ENCODE peak calls at places on chromosomes 7 and 10, in four cellular contexts. J, P, B and K are unnamed samples.

GRCh38 chr7:151429555-151430331 is 10.2 kb downstream of the CRYGN start:
- DNase-seq in J (no peak), P (peak; percentile 7), B (peak; percentile 36), K (no peak)

GRCh38 chr10:86437447-86437846 is 70.9 kb upstream of the GRID1 start:
- DNase-seq in J (no peak), P (no peak), B (no peak), K (no peak)

GRCh38 chr7:116356979-116357378 is 142.6 kb upstream of the CAV2 start:
- DNase-seq in J (no peak), P (peak; percentile 33), B (no peak), K (no peak)

GRCh38 chr7:131942287-131943150 is 386.1 kb upstream of the PODXL start:
- DNase-seq in J (no peak), P (no peak), B (no peak), K (no peak)

GRCh38 chr7:79734158-79734557 is 280.7 kb upstream of the MAGI2 start:
- DNase-seq in J (no peak), P (no peak), B (no peak), K (no peak)

GRCh38 chr7:156752371-156753297 is 112.1 kb downstream of the RNF32 start:
- DNase-seq in J (peak; percentile 7), P (peak; percentile 83), B (no peak), K (no peak)

GRCh38 chr7:12942599-12942998 is 255.2 kb downstream of the ARL4A start:
- DNase-seq in J (peak; percentile 92), P (no peak), B (no peak), K (no peak)

GRCh38 chr7:119545118-119545517 is 727.9 kb upstream of the KCND2 start:
- DNase-seq in J (peak; percentile 17), P (peak; percentile 26), B (no peak), K (no peak)

GRCh38 chr10:111698711-111699110 is 484.9 kb downstream of the GPAM start:
- DNase-seq in J (no peak), P (no peak), B (no peak), K (no peak)

GRCh38 chr7:29249860-29250259 is 55.3 kb downstream of the CHN2 start:
- DNase-seq in J (no peak), P (no peak), B (no peak), K (no peak)
- TF ChIP-seq MAZ in J (no peak), P (no peak), B (no peak), K (no peak)

DNA sequence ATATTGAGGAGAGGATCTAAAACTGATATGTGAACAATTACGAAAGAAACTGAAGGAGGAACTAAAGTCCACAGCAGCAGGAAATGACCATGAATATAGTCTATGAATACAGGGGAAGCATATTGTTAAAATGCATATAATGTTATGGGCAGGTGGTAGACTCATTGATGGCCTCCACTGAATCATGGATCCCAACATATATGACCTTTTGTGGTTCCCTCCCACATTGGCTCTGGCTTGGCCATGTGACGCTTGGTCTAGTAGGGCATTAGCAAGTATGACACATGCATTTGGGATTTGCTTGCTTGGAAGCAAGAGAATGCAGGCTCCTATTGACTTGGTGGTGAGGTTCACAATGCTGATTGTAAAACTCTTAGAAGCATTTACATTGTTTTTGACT is 55.2 kb upstream of the RAB18 start:
- DNase-seq in J (peak; percentile 4), P (peak; percentile 68), B (no peak), K (no peak)
- TF ChIP-seq MAZ in J (no peak), P (no peak), B (no peak), K (no peak)

GRCh38 chr10:77742172-77742571 is 104.6 kb upstream of the KCNMA1 start:
- DNase-seq in J (no peak), P (no peak), B (no peak), K (no peak)

GRCh38 chr10:77741746-77742145 is 104.1 kb upstream of the KCNMA1 start:
- DNase-seq in J (no peak), P (peak; percentile 65), B (no peak), K (no peak)

GRCh38 chr10:77744249-77744648 is 106.6 kb upstream of the KCNMA1 start:
- DNase-seq in J (no peak), P (no peak), B (no peak), K (no peak)

DNA sequence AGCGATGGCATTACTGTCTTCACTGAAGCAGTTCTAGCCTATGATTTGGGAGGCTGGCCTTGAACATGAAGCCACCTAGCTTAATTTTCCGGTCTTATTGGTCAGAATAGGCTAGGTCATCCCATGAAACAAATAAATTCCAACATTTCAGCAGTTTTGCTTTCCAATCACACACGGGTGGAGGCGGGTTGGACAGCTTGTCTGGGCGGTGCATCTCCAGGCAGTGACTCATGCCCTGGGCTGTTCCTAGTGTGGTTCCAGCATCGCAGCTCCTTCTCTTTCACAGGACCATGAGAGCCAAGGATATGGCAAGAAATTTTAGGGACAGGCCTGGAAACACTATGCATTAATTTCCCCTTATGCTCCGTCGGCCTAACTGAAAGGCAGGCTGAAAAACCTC is 108.7 kb upstream of the KCNMA1 start:
- DNase-seq in J (no peak), P (peak; percentile 63), B (no peak), K (no peak)
- TF ChIP-seq MAZ in J (no peak), P (no peak), B (no peak), K (no peak)

GRCh38 chr7:69049341-69049740 is 548.9 kb upstream of the AUTS2 start:
- DNase-seq in J (no peak), P (no peak), B (no peak), K (no peak)

GRCh38 chr7:69047166-69047760 is 551.0 kb upstream of the AUTS2 start:
- DNase-seq in J (no peak), P (no peak), B (no peak), K (no peak)

GRCh38 chr7:69052447-69052846 is 545.8 kb upstream of the AUTS2 start:
- DNase-seq in J (no peak), P (no peak), B (no peak), K (no peak)
- TF ChIP-seq MAZ in J (no peak), P (no peak), B (no peak), K (no peak)

DNA sequence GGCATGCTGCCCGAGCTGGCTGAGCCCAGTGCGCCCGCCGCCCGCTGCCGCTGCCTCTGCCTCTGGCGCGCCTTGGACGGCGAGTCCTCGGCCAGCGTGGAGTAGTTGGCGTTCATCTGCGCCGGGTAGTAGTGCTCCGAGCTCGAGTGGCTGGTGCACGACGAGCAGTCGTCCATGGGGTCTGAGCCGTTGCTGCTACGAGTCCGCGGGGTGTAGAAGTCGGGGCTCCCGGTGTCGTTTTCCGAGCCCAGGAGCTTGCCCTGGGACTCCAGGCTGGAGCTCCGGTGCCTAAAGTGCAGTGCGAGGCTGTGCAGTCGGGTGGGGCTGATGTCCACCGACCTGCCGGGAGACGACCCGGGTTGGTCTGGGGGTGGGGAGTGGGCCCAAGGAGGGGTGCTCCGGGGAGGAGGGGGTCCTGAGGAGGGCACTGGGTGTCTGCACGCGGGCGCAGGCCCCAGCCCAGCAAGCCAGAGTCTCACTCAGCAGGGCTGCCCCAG is 70.5 kb downstream of the PRPF18 start:
- DNase-seq in J (no peak), P (no peak), B (no peak), K (no peak)
- TF ChIP-seq MAZ in J (no peak), P (no peak), B (no peak), K (no peak)

GRCh38 chr10:102246261-102246660 is 929 bp downstream of the GBF1 start:
- DNase-seq in J (no peak), P (peak; percentile 56), B (no peak), K (no peak)
- TF ChIP-seq MAZ in J (no peak), P (no peak), B (no peak), K (no peak)

DNA sequence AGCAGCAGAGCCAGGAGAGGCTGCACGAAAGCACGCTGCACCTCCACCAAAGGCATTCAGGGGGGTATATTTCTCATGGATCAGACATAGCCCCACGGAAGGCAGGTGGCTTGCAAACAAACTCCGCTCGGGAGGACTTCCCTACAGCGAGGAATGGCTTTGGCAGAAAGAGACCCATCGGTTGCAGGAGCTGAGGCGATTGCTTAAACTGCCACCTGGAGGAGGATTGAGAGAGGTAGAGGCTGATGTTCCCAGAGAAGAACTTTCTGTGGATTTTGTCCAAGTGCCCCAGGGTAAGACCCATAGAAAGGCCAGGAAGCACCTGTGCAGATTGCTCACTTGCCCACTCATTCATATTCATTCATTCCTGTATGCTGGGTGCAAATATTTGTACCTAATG is 89.1 kb downstream of the NEUROD6 start:
- DNase-seq in J (no peak), P (no peak), B (no peak), K (no peak)
- TF ChIP-seq MAZ in J (no peak), P (no peak), B (no peak), K (no peak)